ENCODE peak calls at places on chromosomes 4 and X, in nine cellular contexts. G is IMR-90, L is breast epithelium, X is stomach, Q is sigmoid colon, E is tibial nerve, T is heart left ventricle, K is spleen, D is ovary. A is an unnamed sample. For H3K36me3, the result is how much of the 10 kb centered on the place peaks cover.

GRCh38 chr4:93299116-93299515 is 529.4 kb upstream of the ATOH1 start:
- DNase-seq in G (no peak), L (no peak), X (no peak), Q (no peak), E (no peak), T (no peak), K (no peak), D (no peak), A (no peak)

GRCh38 chrX:134999469-134999868 is 8.7 kb downstream of the SMIM10 start:
- DNase-seq in G (peak), L (no peak), X (no peak), Q (no peak), E (no peak), T (no peak), K (no peak), D (no peak), A (no peak)

GRCh38 chr4:118398226-118399090 is 45.7 kb upstream of the PRSS12 start:
- DNase-seq in G (no peak), L (no peak), X (no peak), Q (no peak), E (no peak), T (no peak), K (no peak), D (no peak), A (no peak)

GRCh38 chrX:18422325-18422724 is 3.1 kb upstream of the CDKL5 start:
- DNase-seq in G (peak), L (no peak), X (no peak), Q (no peak), E (no peak), T (no peak), K (no peak), D (no peak), A (no peak)

GRCh38 chr4:30856795-30857564 is 136.8 kb downstream of the PCDH7 start:
- DNase-seq in G (no peak), L (no peak), X (no peak), Q (no peak), E (no peak), T (no peak), K (no peak), D (no peak), A (no peak)

GRCh38 chrX:9003041-9003440 is 30.9 kb downstream of the FAM9B start:
- DNase-seq in G (no peak), L (no peak), X (no peak), Q (no peak), E (no peak), T (no peak), K (no peak), D (no peak), A (no peak)

GRCh38 chr4:4694296-4694772 is 152.5 kb upstream of the STX18 start:
- DNase-seq in G (peak), L (no peak), X (no peak), Q (no peak), E (no peak), T (no peak), K (no peak), D (peak), A (no peak)

GRCh38 chr4:119746951-119747350 is 118.3 kb upstream of the PDE5A start:
- DNase-seq in G (peak), L (no peak), X (no peak), Q (no peak), E (no peak), T (no peak), K (no peak), D (no peak), A (no peak)

GRCh38 chrX:23776363-23776762 is 6.6 kb upstream of the SAT1 start:
- DNase-seq in G (no peak), L (no peak), X (no peak), Q (no peak), E (no peak), T (no peak), K (no peak), D (no peak), A (no peak)

GRCh38 chrX:1391370-1391706 is 575 bp downstream of the SLC25A6 start:
- DNase-seq in G (no peak), L (peak), X (no peak), Q (no peak), E (no peak), T (peak), K (no peak), D (peak), A (no peak)

GRCh38 chrX:76555816-76556215 is 128.3 kb downstream of the MAGEE1 start:
- DNase-seq in G (peak), L (no peak), X (no peak), Q (no peak), E (no peak), T (no peak), K (no peak), D (no peak), A (no peak)

GRCh38 chr4:145937990-145938611 is 522 bp downstream of the ZNF827 start:
- DNase-seq in G (peak), L (no peak), X (no peak), Q (no peak), E (no peak), T (no peak), K (no peak), D (peak), A (peak)

GRCh38 chrX:2751291-2751690 is 549 bp upstream of the XG start:
- DNase-seq in G (peak), L (no peak), X (no peak), Q (no peak), E (no peak), T (no peak), K (no peak), D (no peak), A (no peak)

GRCh38 chr4:77240469-77241066 is 83.6 kb downstream of the CCNG2 start:
- DNase-seq in G (peak), L (peak), X (peak), Q (no peak), E (peak), T (peak), K (peak), D (peak), A (no peak)

GRCh38 chr4:37535872-37536271 is 150.3 kb downstream of the RELL1 start:
- DNase-seq in G (no peak), L (no peak), X (no peak), Q (no peak), E (no peak), T (no peak), K (no peak), D (no peak), A (no peak)

GRCh38 chr4:6732441-6733357 is 16.7 kb downstream of the BLOC1S4 start:
- DNase-seq in G (peak), L (no peak), X (peak), Q (peak), E (peak), T (peak), K (no peak), D (no peak), A (peak)

GRCh38 chrX:1422135-1422465 is 30.2 kb upstream of the SLC25A6 start:
- DNase-seq in G (no peak), L (no peak), X (no peak), Q (peak), E (no peak), T (no peak), K (peak), D (no peak), A (no peak)

GRCh38 chr4:176653406-176654220 is 139.1 kb downstream of the VEGFC start:
- DNase-seq in G (peak), L (no peak), X (no peak), Q (no peak), E (no peak), T (no peak), K (no peak), D (no peak), A (no peak)

GRCh38 chr4:87005690-87006461 is 71.1 kb downstream of the AFF1 start:
- DNase-seq in G (no peak), L (no peak), X (no peak), Q (no peak), E (no peak), T (no peak), K (no peak), D (no peak), A (no peak)

GRCh38 chrX:65723706-65724105 is 56.3 kb downstream of the MSN start:
- DNase-seq in G (peak), L (no peak), X (no peak), Q (no peak), E (no peak), T (no peak), K (no peak), D (no peak), A (no peak)

GRCh38 chr4:44927361-44928061 is 201.2 kb upstream of the GNPDA2 start:
- DNase-seq in G (peak), L (no peak), X (no peak), Q (no peak), E (no peak), T (no peak), K (no peak), D (no peak), A (no peak)

GRCh38 chr4:40923326-40924095 is 173.8 kb downstream of the NSUN7 start:
- DNase-seq in G (no peak), L (no peak), X (no peak), Q (no peak), E (no peak), T (no peak), K (no peak), D (no peak), A (no peak)

GRCh38 chr4:1872918-1873269 is 1.7 kb downstream of the NSD2 start:
- DNase-seq in G (peak), L (no peak), X (no peak), Q (no peak), E (no peak), T (no peak), K (no peak), D (no peak), A (no peak)

GRCh38 chrX:16603822-16604221 is 46.1 kb upstream of the S100G start:
- DNase-seq in G (no peak), L (no peak), X (no peak), Q (no peak), E (no peak), T (no peak), K (no peak), D (no peak), A (no peak)

GRCh38 chr4:85913925-85914694 is 439.2 kb downstream of the ARHGAP24 start:
- DNase-seq in G (no peak), L (no peak), X (no peak), Q (no peak), E (no peak), T (no peak), K (no peak), D (no peak), A (no peak)

GRCh38 chr4:128924951-128925350 is 115.5 kb downstream of the JADE1 start:
- DNase-seq in G (peak), L (no peak), X (no peak), Q (no peak), E (no peak), T (no peak), K (no peak), D (no peak), A (no peak)

GRCh38 chr4:26737385-26737784 is 123.3 kb upstream of the STIM2 start:
- DNase-seq in G (peak), L (no peak), X (no peak), Q (no peak), E (no peak), T (no peak), K (no peak), D (no peak), A (no peak)

GRCh38 chr4:121758896-121759568 is 5.9 kb downstream of the SMIM43 start:
- DNase-seq in G (peak), L (no peak), X (no peak), Q (no peak), E (no peak), T (no peak), K (no peak), D (no peak), A (no peak)

GRCh38 chrX:22950278-22951266 is 49.2 kb upstream of the DDX53 start:
- DNase-seq in G (peak), L (no peak), X (no peak), Q (no peak), E (no peak), T (no peak), K (no peak), D (peak), A (no peak)

GRCh38 chr4:44121210-44121609 is 327.4 kb downstream of the KCTD8 start:
- DNase-seq in G (no peak), L (no peak), X (no peak), Q (no peak), E (no peak), T (no peak), K (no peak), D (no peak), A (no peak)

GRCh38 chr4:109730294-109731051 is 603 bp upstream of the PLA2G12A start:
- DNase-seq in G (peak), L (peak), X (peak), Q (peak), E (no peak), T (peak), K (peak), D (peak), A (peak)

GRCh38 chrX:101659601-101660063 is at the start of gene ARMCX2:
- DNase-seq in G (peak), L (no peak), X (peak), Q (peak), E (peak), T (peak), K (peak), D (peak), A (peak)

GRCh38 chr4:88352062-88352461 is 26.6 kb upstream of the HERC6 start:
- DNase-seq in G (peak), L (no peak), X (no peak), Q (no peak), E (no peak), T (no peak), K (no peak), D (no peak), A (no peak)

DNA sequence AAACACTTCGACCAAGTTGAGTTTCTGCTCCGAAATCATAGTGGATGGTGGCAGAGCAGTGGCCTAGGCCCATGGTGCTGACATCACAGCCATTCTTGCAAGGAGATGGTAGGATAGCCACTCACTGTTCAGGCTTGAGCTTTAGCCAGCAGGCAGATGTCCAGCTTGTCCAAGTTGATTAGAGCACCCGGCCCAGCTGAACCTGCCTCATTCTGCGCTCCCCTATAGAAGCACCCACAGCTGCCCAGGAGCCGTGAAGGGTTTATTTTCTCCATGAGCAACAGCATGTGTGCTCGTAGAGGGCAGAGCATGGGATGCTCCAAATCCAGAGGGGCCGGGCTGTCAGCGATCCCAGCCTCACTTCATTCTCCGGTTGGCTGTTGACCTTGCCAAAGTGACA is 16.2 kb downstream of the PIGG start:
- DNase-seq in G (no peak), L (no peak), X (no peak), Q (no peak), E (no peak), T (no peak), K (peak), D (no peak), A (no peak)
- TF ChIP-seq POLR2A in G (no peak), L (no peak), X (no peak), Q (no peak), E (no peak), T (no peak), K (no peak), D (no peak), A (no peak)

GRCh38 chr4:184747034-184747830 is 13.3 kb upstream of the CENPU start:
- DNase-seq in G (no peak), L (no peak), X (peak), Q (no peak), E (peak), T (peak), K (no peak), D (no peak), A (peak)
- H3K27ac ChIP-seq in G (no peak), L (peak), X (peak), Q (peak), E (peak), T (peak), K (peak), D (peak), A (peak)

GRCh38 chrX:155005190-155005589 is 17.3 kb downstream of the F8 start:
- DNase-seq in G (no peak), L (no peak), X (no peak), Q (no peak), E (no peak), T (no peak), K (no peak), D (no peak), A (no peak)
- H3K36me3 ChIP-seq in G (under half), L (under half), X (under half), Q (under half), E (under half), T (under half), K (under half), D (under half), A (under half)

DNA sequence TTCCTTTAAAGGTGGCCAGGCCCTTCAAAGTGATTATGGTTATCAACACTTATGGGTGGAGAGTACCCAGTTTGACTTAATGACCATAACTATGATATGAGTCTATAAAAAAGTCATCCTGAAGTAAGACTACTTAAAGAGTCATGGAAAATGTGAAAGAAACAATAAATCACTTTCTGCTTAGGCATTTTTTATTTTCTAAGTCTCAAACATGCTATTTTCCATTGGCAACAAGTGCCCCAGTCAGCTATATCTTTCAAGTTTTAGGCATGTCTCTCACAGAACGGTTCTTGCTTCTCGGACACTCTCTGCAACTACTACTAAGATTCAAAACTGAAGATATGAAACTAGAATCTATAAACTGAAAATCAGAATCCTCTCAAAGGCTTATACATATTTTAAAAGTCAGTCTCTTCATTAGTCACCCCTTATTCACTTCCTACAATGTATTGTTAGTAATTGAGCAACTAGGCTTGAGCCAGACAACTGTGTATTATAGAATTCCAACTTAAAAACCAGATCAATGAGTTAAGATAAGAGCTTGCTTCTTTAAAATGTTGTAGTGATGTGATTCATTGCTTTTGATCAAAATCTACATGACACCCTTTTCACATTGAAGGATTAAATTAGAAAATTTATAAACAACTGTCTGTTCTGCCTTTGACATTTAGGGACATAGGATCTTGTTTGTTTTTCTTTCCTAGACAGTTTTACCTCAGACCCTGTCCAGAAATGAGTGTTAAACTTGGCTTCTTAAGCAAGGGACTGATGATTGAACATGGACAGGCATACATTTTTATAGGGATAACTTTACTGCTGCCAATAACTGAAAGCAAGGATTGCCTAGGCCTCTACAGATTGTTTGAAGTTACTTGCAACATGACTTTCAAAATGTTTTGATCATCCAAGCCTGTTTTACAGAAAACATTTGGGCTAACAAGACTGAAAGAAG is 2.9 kb downstream of the ANTXR2 start:
- DNase-seq in G (peak), L (no peak), X (no peak), Q (no peak), E (no peak), T (no peak), K (no peak), D (no peak), A (no peak)
- TF ChIP-seq POLR2A in G (no peak), L (no peak), X (no peak), Q (no peak), E (no peak), T (no peak), K (no peak), D (no peak), A (no peak)

GRCh38 chr4:123265443-123265842 is 131.2 kb upstream of the SPRY1 start:
- DNase-seq in G (no peak), L (no peak), X (no peak), Q (no peak), E (no peak), T (no peak), K (no peak), D (no peak), A (no peak)
- H3K27ac ChIP-seq in G (no peak), L (peak), X (no peak), Q (no peak), E (no peak), T (no peak), K (no peak), D (no peak), A (no peak)

A was measured in uterus.